ENCODE peak calls at places on chromosomes 6 and 20, in ten cellular contexts. I is NCI-H1092; W is D341Med; A is neural crest cell; U is SW480; S is NCI-H446; M is stimulated activated CD4-positive, alpha-beta T cell treated with anti-CD3 and anti-CD28 coated beads, TNF-alpha, amount 100 ng/mL, for 1 hour; H is lower leg skin; V is CD8-positive, alpha-beta T cell; T is stimulated activated naive CD4-positive, alpha-beta T cell. P is an unnamed sample.
A peak's percentile ranks its signal among the peaks of the same experiment; 100 is the strongest.

GRCh38 chr20:47950557-47951283 is 165.4 kb upstream of the SULF2 start:
- DNase-seq in U (no peak), T (no peak), A (no peak), W (no peak), M (no peak), S (no peak), I (no peak), V (no peak), H (no peak), P (no peak)

GRCh38 chr6:28880519-28880893 is 43.3 kb downstream of the TRIM27 start:
- DNase-seq in U (no peak), A (no peak), S (no peak), W (no peak), I (no peak), T (no peak), V (no peak), M (no peak), H (no peak), P (no peak)

GRCh38 chr6:136235233-136235564 is 14.9 kb downstream of the MTFR2 start:
- DNase-seq in S (no peak), W (no peak), I (no peak), T (no peak), A (no peak), M (no peak), U (no peak), H (no peak), V (no peak), P (peak; percentile 91)

GRCh38 chr20:59618131-59618530 is 13.8 kb downstream of the PHACTR3 start:
- DNase-seq in W (no peak), T (no peak), I (no peak), S (peak; percentile 68), A (no peak), U (no peak), V (no peak), M (no peak), H (no peak), P (no peak)

GRCh38 chr6:31680226-31680840 is 534 bp downstream of the LY6G5C start:
- DNase-seq in U (no peak), S (no peak), M (no peak), T (peak; percentile 15), I (no peak), W (no peak), A (no peak), V (no peak), H (no peak), P (no peak)

GRCh38 chr20:43911066-43911465 is 3.6 kb upstream of the TOX2 start:
- DNase-seq in U (peak; percentile 51), T (no peak), S (no peak), M (no peak), W (no peak), H (no peak), A (no peak), V (no peak), I (no peak), P (peak; percentile 82)

GRCh38 chr6:169008641-169009040 is 245.0 kb downstream of the THBS2 start:
- DNase-seq in S (no peak), H (no peak), M (no peak), W (no peak), U (peak; percentile 21), A (no peak), T (no peak), V (no peak), I (peak; percentile 23), P (no peak)

GRCh38 chr6:4908062-4908461 is 95.8 kb downstream of the RPP40 start:
- DNase-seq in W (no peak), U (no peak), V (no peak), T (no peak), H (no peak), S (no peak), A (no peak), M (no peak), I (no peak), P (no peak)

GRCh38 chr6:166567813-166568212 is 18.7 kb downstream of the RAMACL start:
- DNase-seq in W (no peak), A (no peak), S (no peak), V (no peak), U (no peak), T (no peak), M (no peak), I (no peak), H (no peak), P (no peak)

GRCh38 chr20:23349338-23350006 is 1.1 kb upstream of the NXT1 start:
- DNase-seq in I (no peak), M (no peak), A (no peak), U (no peak), T (no peak), S (no peak), V (no peak), H (peak; percentile 40), W (no peak), P (no peak)

GRCh38 chr6:108720798-108721197 is 127.4 kb upstream of the ARMC2 start:
- DNase-seq in A (no peak), V (no peak), H (no peak), T (no peak), I (no peak), W (no peak), S (no peak), U (peak; percentile 22), M (no peak), P (no peak)

P was measured in IMR-90.